ENCODE peak calls at places on chromosomes 2 and 18, in eight cellular contexts. One of them, this sample, is unnamed.

GRCh38 chr18:58067611-58068010 is 23.6 kb downstream of the NEDD4L start:
- DNase-seq in fibroblast of villous mesenchyme: no peak
- DNase-seq in K562: no peak
- DNase-seq in foreskin fibroblast: no peak
- DNase-seq in fibroblast of lung: no peak
- DNase-seq in MM.1S: no peak
- DNase-seq in endothelial cell: no peak
- DNase-seq in heart left ventricle: no peak
- DNase-seq in this sample: no peak

GRCh38 chr2:200659410-200659809 is 73.6 kb downstream of the AOX1 start:
- DNase-seq in fibroblast of villous mesenchyme: no peak
- DNase-seq in K562: no peak
- DNase-seq in foreskin fibroblast: no peak
- DNase-seq in fibroblast of lung: no peak
- DNase-seq in MM.1S: no peak
- DNase-seq in endothelial cell: no peak
- DNase-seq in heart left ventricle: no peak
- DNase-seq in this sample: no peak

GRCh38 chr2:122748552-122749011 is 993.1 kb downstream of the TSN start:
- DNase-seq in fibroblast of villous mesenchyme: peak
- DNase-seq in K562: no peak
- DNase-seq in foreskin fibroblast: peak
- DNase-seq in fibroblast of lung: peak
- DNase-seq in MM.1S: no peak
- DNase-seq in endothelial cell: no peak
- DNase-seq in heart left ventricle: no peak
- DNase-seq in this sample: peak

GRCh38 chr2:40360652-40361051 is 91.2 kb downstream of the SLC8A1 start:
- DNase-seq in fibroblast of villous mesenchyme: no peak
- DNase-seq in K562: no peak
- DNase-seq in foreskin fibroblast: peak
- DNase-seq in fibroblast of lung: no peak
- DNase-seq in MM.1S: no peak
- DNase-seq in endothelial cell: no peak
- DNase-seq in heart left ventricle: no peak
- DNase-seq in this sample: no peak

GRCh38 chr2:217363470-217363869 is 503.6 kb upstream of the TNP1 start:
- DNase-seq in fibroblast of villous mesenchyme: no peak
- DNase-seq in K562: no peak
- DNase-seq in foreskin fibroblast: no peak
- DNase-seq in fibroblast of lung: no peak
- DNase-seq in MM.1S: no peak
- DNase-seq in endothelial cell: no peak
- DNase-seq in heart left ventricle: no peak
- DNase-seq in this sample: no peak

GRCh38 chr18:32271649-32272324 is 81.9 kb downstream of the MEP1B start:
- DNase-seq in fibroblast of villous mesenchyme: peak
- DNase-seq in K562: peak
- DNase-seq in foreskin fibroblast: peak
- DNase-seq in fibroblast of lung: peak
- DNase-seq in MM.1S: peak
- DNase-seq in endothelial cell: peak
- DNase-seq in heart left ventricle: no peak
- DNase-seq in this sample: peak

GRCh38 chr2:18473241-18473841 is 87.1 kb downstream of the RDH14 start:
- DNase-seq in fibroblast of villous mesenchyme: peak
- DNase-seq in K562: peak
- DNase-seq in foreskin fibroblast: peak
- DNase-seq in fibroblast of lung: peak
- DNase-seq in MM.1S: no peak
- DNase-seq in endothelial cell: no peak
- DNase-seq in heart left ventricle: peak
- DNase-seq in this sample: peak

GRCh38 chr2:37555457-37555856 is 116.0 kb downstream of the CDC42EP3 start:
- DNase-seq in fibroblast of villous mesenchyme: no peak
- DNase-seq in K562: no peak
- DNase-seq in foreskin fibroblast: no peak
- DNase-seq in fibroblast of lung: no peak
- DNase-seq in MM.1S: no peak
- DNase-seq in endothelial cell: no peak
- DNase-seq in heart left ventricle: peak
- DNase-seq in this sample: no peak

GRCh38 chr2:178279142-178279541 is 84.8 kb downstream of the OSBPL6 start:
- DNase-seq in fibroblast of villous mesenchyme: peak
- DNase-seq in K562: peak
- DNase-seq in foreskin fibroblast: peak
- DNase-seq in fibroblast of lung: peak
- DNase-seq in MM.1S: no peak
- DNase-seq in endothelial cell: no peak
- DNase-seq in heart left ventricle: no peak
- DNase-seq in this sample: peak

GRCh38 chr2:10222-10875 is 36.0 kb downstream of the FAM110C start:
- DNase-seq in fibroblast of villous mesenchyme: peak
- DNase-seq in K562: no peak
- DNase-seq in foreskin fibroblast: no peak
- DNase-seq in fibroblast of lung: peak
- DNase-seq in MM.1S: no peak
- DNase-seq in endothelial cell: no peak
- DNase-seq in heart left ventricle: no peak
- DNase-seq in this sample: no peak

GRCh38 chr18:73647391-73647790 is 500.2 kb downstream of the FBXO15 start:
- DNase-seq in fibroblast of villous mesenchyme: no peak
- DNase-seq in K562: no peak
- DNase-seq in foreskin fibroblast: no peak
- DNase-seq in fibroblast of lung: no peak
- DNase-seq in MM.1S: no peak
- DNase-seq in endothelial cell: no peak
- DNase-seq in heart left ventricle: no peak
- DNase-seq in this sample: no peak

GRCh38 chr2:237682901-237683670 is 55.7 kb downstream of the LRRFIP1 start:
- DNase-seq in fibroblast of villous mesenchyme: no peak
- DNase-seq in K562: no peak
- DNase-seq in foreskin fibroblast: no peak
- DNase-seq in fibroblast of lung: no peak
- DNase-seq in MM.1S: no peak
- DNase-seq in endothelial cell: no peak
- DNase-seq in heart left ventricle: peak
- DNase-seq in this sample: no peak

GRCh38 chr2:136185991-136186771 is 68.2 kb upstream of the CXCR4 start:
- DNase-seq in fibroblast of villous mesenchyme: no peak
- DNase-seq in K562: no peak
- DNase-seq in foreskin fibroblast: no peak
- DNase-seq in fibroblast of lung: no peak
- DNase-seq in MM.1S: no peak
- DNase-seq in endothelial cell: no peak
- DNase-seq in heart left ventricle: no peak
- DNase-seq in this sample: peak

GRCh38 chr2:35447210-35447609 is 908.4 kb upstream of the CRIM1 start:
- DNase-seq in fibroblast of villous mesenchyme: peak
- DNase-seq in K562: no peak
- DNase-seq in foreskin fibroblast: no peak
- DNase-seq in fibroblast of lung: no peak
- DNase-seq in MM.1S: peak
- DNase-seq in endothelial cell: no peak
- DNase-seq in heart left ventricle: no peak
- DNase-seq in this sample: no peak

GRCh38 chr18:51716277-51716676 is 518.8 kb upstream of the MEX3C start:
- DNase-seq in fibroblast of villous mesenchyme: no peak
- DNase-seq in K562: no peak
- DNase-seq in foreskin fibroblast: no peak
- DNase-seq in fibroblast of lung: no peak
- DNase-seq in MM.1S: peak
- DNase-seq in endothelial cell: no peak
- DNase-seq in heart left ventricle: no peak
- DNase-seq in this sample: no peak

GRCh38 chr18:52288403-52289004 is 51.5 kb upstream of the DCC start:
- DNase-seq in fibroblast of villous mesenchyme: no peak
- DNase-seq in K562: peak
- DNase-seq in foreskin fibroblast: peak
- DNase-seq in fibroblast of lung: no peak
- DNase-seq in MM.1S: peak
- DNase-seq in endothelial cell: peak
- DNase-seq in heart left ventricle: no peak
- DNase-seq in this sample: peak

GRCh38 chr2:6975988-6976387 is 58.8 kb downstream of the RNF144A start:
- DNase-seq in fibroblast of villous mesenchyme: no peak
- DNase-seq in K562: no peak
- DNase-seq in foreskin fibroblast: peak
- DNase-seq in fibroblast of lung: no peak
- DNase-seq in MM.1S: no peak
- DNase-seq in endothelial cell: no peak
- DNase-seq in heart left ventricle: no peak
- DNase-seq in this sample: peak

GRCh38 chr2:149438260-149438960 is 108.0 kb downstream of the LYPD6 start:
- DNase-seq in fibroblast of villous mesenchyme: no peak
- DNase-seq in K562: no peak
- DNase-seq in foreskin fibroblast: no peak
- DNase-seq in fibroblast of lung: no peak
- DNase-seq in MM.1S: no peak
- DNase-seq in endothelial cell: no peak
- DNase-seq in heart left ventricle: no peak
- DNase-seq in this sample: no peak

GRCh38 chr2:53021285-53021684 is 746.3 kb upstream of the CHAC2 start:
- DNase-seq in fibroblast of villous mesenchyme: peak
- DNase-seq in K562: no peak
- DNase-seq in foreskin fibroblast: peak
- DNase-seq in fibroblast of lung: peak
- DNase-seq in MM.1S: no peak
- DNase-seq in endothelial cell: no peak
- DNase-seq in heart left ventricle: no peak
- DNase-seq in this sample: peak

DNA sequence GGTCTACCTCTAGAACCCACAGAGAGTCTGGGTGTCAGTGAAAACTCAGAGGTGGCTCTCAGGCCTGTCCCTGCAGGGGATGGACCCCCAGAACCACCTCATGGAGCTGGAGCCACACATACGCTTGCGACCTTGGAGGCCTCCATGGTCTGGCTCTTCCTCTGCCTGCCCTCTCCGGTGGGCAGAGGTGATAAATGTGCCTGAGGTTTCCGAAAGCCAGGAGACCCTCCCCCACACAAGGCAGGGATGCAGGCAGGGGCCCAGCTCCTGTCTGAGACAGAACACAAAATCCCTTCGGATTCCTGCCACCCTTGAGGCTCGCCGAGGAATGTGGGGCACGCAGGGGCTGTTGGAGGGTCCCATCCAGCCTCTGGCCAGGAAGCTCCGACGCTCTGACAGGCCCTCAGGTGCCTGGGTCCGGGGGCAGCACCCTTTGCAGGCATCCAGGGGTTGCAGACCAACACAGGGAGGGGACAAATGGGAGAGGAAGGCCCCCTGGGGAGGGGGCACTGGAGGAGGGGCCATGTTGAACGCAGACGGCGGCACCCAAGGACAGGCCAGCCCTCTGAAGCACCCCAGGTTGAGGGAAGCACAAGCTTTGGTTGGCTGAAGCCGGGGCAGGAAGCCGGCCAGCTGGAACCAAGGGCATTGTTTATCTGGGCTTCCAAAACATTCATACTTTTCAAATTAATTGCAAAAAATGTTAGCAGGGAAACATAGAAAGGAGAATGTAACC is 4.1 kb upstream of the SNED1 start:
- DNase-seq in fibroblast of villous mesenchyme: no peak
- DNase-seq in K562: no peak
- DNase-seq in foreskin fibroblast: no peak
- DNase-seq in fibroblast of lung: peak
- DNase-seq in MM.1S: no peak
- DNase-seq in endothelial cell: no peak
- DNase-seq in heart left ventricle: no peak
- DNase-seq in this sample: no peak
- TF ChIP-seq CTCF in fibroblast of villous mesenchyme: no peak
- TF ChIP-seq CTCF in K562: no peak
- TF ChIP-seq CTCF in foreskin fibroblast: no peak
- TF ChIP-seq CTCF in fibroblast of lung: no peak
- TF ChIP-seq CTCF in MM.1S: no peak
- TF ChIP-seq CTCF in endothelial cell: no peak
- TF ChIP-seq CTCF in heart left ventricle: no peak
- TF ChIP-seq CTCF in this sample: no peak

DNA sequence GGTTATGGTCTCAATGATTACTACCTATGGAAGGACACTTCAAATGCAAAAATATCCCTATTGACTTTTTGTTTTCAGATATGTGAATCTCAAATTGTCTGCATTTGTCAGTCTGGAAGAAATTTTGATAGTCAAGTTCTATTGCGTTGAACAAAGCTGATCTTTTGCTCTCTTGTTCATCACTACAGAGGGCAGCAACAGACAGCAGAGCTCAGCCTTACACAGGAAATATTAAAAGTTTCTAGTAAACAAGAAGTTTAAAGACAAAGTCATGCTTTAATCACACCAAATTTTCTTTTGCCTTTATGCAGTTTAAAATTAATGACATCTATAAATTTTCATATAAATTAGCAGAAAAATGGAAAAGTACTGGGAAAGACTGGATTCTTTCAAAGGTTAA is 617.5 kb downstream of the NR4A2 start:
- DNase-seq in fibroblast of villous mesenchyme: no peak
- DNase-seq in K562: no peak
- DNase-seq in foreskin fibroblast: no peak
- DNase-seq in fibroblast of lung: no peak
- DNase-seq in MM.1S: no peak
- DNase-seq in endothelial cell: no peak
- DNase-seq in heart left ventricle: no peak
- DNase-seq in this sample: no peak
- TF ChIP-seq CTCF in fibroblast of villous mesenchyme: no peak
- TF ChIP-seq CTCF in K562: no peak
- TF ChIP-seq CTCF in foreskin fibroblast: no peak
- TF ChIP-seq CTCF in fibroblast of lung: no peak
- TF ChIP-seq CTCF in MM.1S: no peak
- TF ChIP-seq CTCF in endothelial cell: no peak
- TF ChIP-seq CTCF in heart left ventricle: no peak
- TF ChIP-seq CTCF in this sample: no peak

GRCh38 chr18:33673689-33674088 is 95.7 kb downstream of the ASXL3 start:
- DNase-seq in fibroblast of villous mesenchyme: no peak
- DNase-seq in K562: no peak
- DNase-seq in foreskin fibroblast: no peak
- DNase-seq in fibroblast of lung: no peak
- DNase-seq in MM.1S: no peak
- DNase-seq in endothelial cell: no peak
- DNase-seq in heart left ventricle: no peak
- DNase-seq in this sample: peak
- TF ChIP-seq CTCF in fibroblast of villous mesenchyme: no peak
- TF ChIP-seq CTCF in K562: no peak
- TF ChIP-seq CTCF in foreskin fibroblast: no peak
- TF ChIP-seq CTCF in fibroblast of lung: no peak
- TF ChIP-seq CTCF in MM.1S: no peak
- TF ChIP-seq CTCF in endothelial cell: no peak
- TF ChIP-seq CTCF in heart left ventricle: no peak
- TF ChIP-seq CTCF in this sample: no peak

DNA sequence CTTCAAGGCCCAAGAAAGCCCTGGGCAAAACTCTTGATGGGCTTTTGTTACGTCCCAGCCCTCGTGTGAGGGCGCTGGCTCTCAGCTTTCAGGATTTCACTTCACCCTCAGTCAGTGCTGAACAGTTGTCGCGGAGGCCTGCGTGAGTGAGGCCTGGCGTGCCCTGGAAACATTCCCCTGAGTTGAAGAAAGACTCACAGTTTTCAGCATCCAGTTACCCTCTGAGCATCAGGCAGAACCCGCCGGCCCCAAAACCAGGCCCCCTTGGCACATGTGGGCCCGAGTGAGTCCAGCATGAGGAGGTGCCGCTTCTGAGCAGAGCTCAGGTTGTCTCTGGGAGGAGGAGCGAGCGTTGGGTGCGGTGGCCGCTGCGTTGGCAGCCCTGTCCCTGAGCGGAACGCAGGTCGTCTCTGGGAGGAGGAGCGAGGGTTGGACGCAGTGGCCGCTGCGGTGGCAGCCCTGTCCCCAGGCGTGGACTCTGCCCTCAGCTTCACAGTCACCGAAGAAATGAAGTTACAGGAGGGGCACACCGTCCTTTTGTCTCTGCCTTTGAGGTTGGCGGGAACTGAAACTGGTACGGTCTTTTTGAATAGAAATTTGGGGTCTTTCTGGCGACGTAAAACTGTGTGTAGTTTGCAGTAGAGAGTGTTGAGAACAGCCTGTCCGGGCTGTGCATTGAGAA is at the start of gene NEU4:
- DNase-seq in fibroblast of villous mesenchyme: no peak
- DNase-seq in K562: no peak
- DNase-seq in foreskin fibroblast: no peak
- DNase-seq in fibroblast of lung: no peak
- DNase-seq in MM.1S: no peak
- DNase-seq in endothelial cell: peak
- DNase-seq in heart left ventricle: no peak
- DNase-seq in this sample: no peak
- TF ChIP-seq CTCF in fibroblast of villous mesenchyme: no peak
- TF ChIP-seq CTCF in K562: no peak
- TF ChIP-seq CTCF in foreskin fibroblast: no peak
- TF ChIP-seq CTCF in fibroblast of lung: no peak
- TF ChIP-seq CTCF in MM.1S: no peak
- TF ChIP-seq CTCF in endothelial cell: no peak
- TF ChIP-seq CTCF in heart left ventricle: no peak
- TF ChIP-seq CTCF in this sample: no peak